ENCODE peak calls at places on chromosomes 1 and 21, in seven cellular contexts. Q is psoas muscle, K is transverse colon, E is mesothelial cell of epicardium, L is GM13976, F is keratinocyte, W is neural progenitor cell. Z is an unnamed sample.

GRCh38 chr1:6459850-6460265 is 6.1 kb downstream of the TNFRSF25 start:
- DNase-seq in K (no peak), L (no peak), E (no peak), F (no peak), Q (no peak), W (peak; percentile 53), Z (no peak)

GRCh38 chr1:209825591-209826433 is 2.0 kb upstream of the UTP25 start:
- DNase-seq in W (no peak), F (no peak), Q (no peak), E (no peak), L (no peak), K (no peak), Z (peak; percentile 75)

GRCh38 chr21:25639167-25639921 is at the start of gene JAM2:
- DNase-seq in F (no peak), W (peak; percentile 75), Q (peak; percentile 64), E (peak; percentile 65), L (peak; percentile 86), K (peak; percentile 33), Z (peak; percentile 13)

GRCh38 chr1:89894210-89894668 is 73.4 kb downstream of the LRRC8D start:
- DNase-seq in W (no peak), E (no peak), L (no peak), Q (no peak), F (no peak), K (no peak), Z (peak; percentile 63)

GRCh38 chr1:234090212-234091064 is 186.0 kb downstream of the SLC35F3 start:
- DNase-seq in W (no peak), F (no peak), Q (no peak), K (no peak), L (no peak), E (no peak), Z (peak; percentile 38)

GRCh38 chr1:41455479-41456271 is 28.8 kb downstream of the EDN2 start:
- DNase-seq in L (no peak), E (no peak), W (no peak), F (no peak), K (peak; percentile 55), Q (no peak), Z (peak; percentile 42)

GRCh38 chr1:223802602-223803001 is 43.1 kb downstream of the TP53BP2 start:
- DNase-seq in K (no peak), L (no peak), W (no peak), F (no peak), E (no peak), Q (no peak), Z (no peak)

GRCh38 chr1:203906932-203907331 is 45.5 kb downstream of the SNRPE start:
- DNase-seq in F (peak; percentile 61), L (no peak), E (no peak), Q (no peak), W (no peak), K (no peak), Z (peak; percentile 99)

GRCh38 chr1:177023249-177023648 is 141.3 kb downstream of the ASTN1 start:
- DNase-seq in Q (no peak), K (no peak), E (no peak), F (no peak), W (no peak), L (no peak), Z (no peak)

GRCh38 chr1:246691622-246692495 is 32.4 kb upstream of the SCCPDH start:
- DNase-seq in E (no peak), L (no peak), F (no peak), W (peak; percentile 14), K (no peak), Q (no peak), Z (no peak)

GRCh38 chr1:95006681-95007080 is 66.1 kb downstream of the ALG14 start:
- DNase-seq in K (no peak), W (no peak), Q (no peak), E (no peak), F (no peak), L (no peak), Z (no peak)

GRCh38 chr21:25370311-25370744 is 237.0 kb downstream of the MRPL39 start:
- DNase-seq in F (peak; percentile 40), L (no peak), Q (no peak), W (no peak), E (no peak), K (no peak), Z (peak; percentile 91)

GRCh38 chr1:231000639-231001038 is 21.7 kb downstream of the ARV1 start:
- DNase-seq in K (no peak), L (no peak), W (no peak), Q (no peak), F (no peak), E (no peak), Z (no peak)

GRCh38 chr1:167057297-167057688 is 32.9 kb downstream of the GPA33 start:
- DNase-seq in Q (no peak), W (peak; percentile 82), E (no peak), F (no peak), L (peak; percentile 59), K (no peak), Z (peak; percentile 67)

GRCh38 chr21:41426656-41427311 is 745 bp downstream of the MX1 start:
- DNase-seq in E (no peak), K (no peak), L (peak; percentile 50), F (no peak), Q (no peak), W (no peak), Z (no peak)

GRCh38 chr1:160097911-160098851 is at the start of gene IGSF8:
- DNase-seq in E (peak; percentile 94), Q (peak; percentile 95), W (peak; percentile 34), L (no peak), K (peak; percentile 95), F (peak; percentile 32), Z (peak; percentile 88)

GRCh38 chr1:160767417-160768294 is 28.3 kb upstream of the LY9 start:
- DNase-seq in L (no peak), W (no peak), K (no peak), F (peak; percentile 82), E (no peak), Q (no peak), Z (peak; percentile 62)

GRCh38 chr1:18682375-18682774 is 51.7 kb downstream of the PAX7 start:
- DNase-seq in K (no peak), Q (no peak), E (no peak), L (no peak), F (no peak), W (no peak), Z (no peak)

GRCh38 chr1:18676431-18676830 is 45.8 kb downstream of the PAX7 start:
- DNase-seq in F (no peak), E (no peak), W (peak; percentile 62), K (no peak), L (no peak), Q (no peak), Z (peak; percentile 9)

GRCh38 chr1:18684306-18684705 is 53.7 kb downstream of the PAX7 start:
- DNase-seq in W (no peak), E (no peak), F (no peak), Q (no peak), K (no peak), L (no peak), Z (no peak)

GRCh38 chr1:18686540-18686939 is 55.9 kb downstream of the PAX7 start:
- DNase-seq in E (no peak), K (no peak), W (no peak), Q (no peak), L (no peak), F (no peak), Z (no peak)

DNA sequence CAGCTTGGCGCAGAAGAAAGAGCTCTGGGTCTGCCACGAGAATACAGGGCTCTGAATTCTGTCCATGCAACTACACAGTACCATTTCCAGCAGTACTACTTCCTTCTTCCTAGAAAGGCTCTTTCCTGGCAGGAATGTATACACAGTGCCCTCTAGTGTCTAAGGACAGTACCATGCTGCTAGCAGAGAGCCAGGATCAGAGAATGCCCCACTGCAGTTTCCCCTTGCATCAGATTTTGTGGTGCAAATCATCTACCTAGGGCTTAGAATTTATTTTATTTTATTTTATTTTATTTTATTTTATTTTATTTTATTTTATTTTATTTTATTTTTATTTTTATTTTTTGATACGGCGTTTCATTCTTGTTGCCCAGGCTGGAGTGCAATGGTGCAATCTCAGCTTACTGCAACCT is 50.8 kb downstream of the PAX7 start:
- DNase-seq in E (no peak), W (peak; percentile 86), K (no peak), F (peak; percentile 23), Q (no peak), L (peak; percentile 79), Z (peak; percentile 83)
- TF ChIP-seq CTCF in E (no peak), W (peak; percentile 81), K (peak; percentile 39), F (peak; percentile 74), Q (peak; percentile 52), L (peak; percentile 51), Z (peak; percentile 79)

DNA sequence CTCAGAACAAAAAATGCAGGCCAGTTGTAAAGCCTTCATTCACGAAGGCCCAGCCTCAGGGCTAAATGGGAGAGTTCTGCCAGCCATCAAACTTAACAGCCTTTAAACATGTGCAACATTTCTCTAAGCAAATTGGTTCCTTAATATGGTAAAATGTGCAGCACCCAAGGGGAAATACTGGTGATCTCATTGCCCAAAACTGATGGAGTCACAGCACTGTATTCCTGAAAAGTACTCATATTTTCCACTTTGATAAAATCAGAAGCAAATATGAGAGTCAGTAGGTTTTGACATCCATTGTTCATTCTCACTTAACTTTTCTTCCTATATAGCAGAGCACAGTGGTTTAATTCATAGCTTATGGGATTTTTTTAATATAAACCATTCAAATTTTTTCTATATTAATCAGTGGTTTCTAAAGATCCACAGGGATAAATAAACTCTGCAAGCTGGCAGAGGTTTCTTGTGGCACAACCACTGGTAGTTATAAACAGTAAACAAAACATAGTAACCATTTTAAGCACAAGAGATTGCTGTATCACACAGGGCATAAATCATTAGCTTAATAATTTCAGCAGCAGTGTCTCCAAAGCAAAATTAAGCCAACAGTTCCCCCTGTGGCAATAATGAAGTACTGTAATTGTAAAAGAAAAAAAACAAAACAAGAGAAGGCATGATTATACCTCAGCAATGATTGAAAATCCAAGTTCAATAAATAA is 106.9 kb upstream of the LYPLAL1 start:
- DNase-seq in E (no peak), Q (no peak), K (no peak), F (no peak), L (no peak), W (no peak), Z (peak; percentile 65)
- TF ChIP-seq CTCF in E (peak; percentile 65), Q (peak; percentile 32), K (no peak), F (peak; percentile 45), L (no peak), W (peak; percentile 58), Z (peak; percentile 90)

GRCh38 chr1:183470961-183471747 is 1.1 kb upstream of the SMG7 start:
- DNase-seq in F (no peak), Q (peak; percentile 84), W (peak; percentile 85), L (peak; percentile 63), K (peak; percentile 70), E (peak; percentile 84), Z (peak; percentile 88)
- TF ChIP-seq CTCF in F (no peak), Q (peak; percentile 4), W (peak; percentile 21), L (peak; percentile 21), K (peak; percentile 27), E (no peak), Z (no peak)

GRCh38 chr1:67700692-67701410 is 15.8 kb downstream of the GADD45A start:
- DNase-seq in F (no peak), L (peak; percentile 50), W (peak; percentile 58), E (no peak), K (no peak), Q (no peak), Z (peak; percentile 50)
- TF ChIP-seq CTCF in F (peak; percentile 21), L (no peak), W (peak; percentile 45), E (no peak), K (no peak), Q (no peak), Z (no peak)

GRCh38 chr1:119896303-119896702 is at the start of gene ADAM30:
- DNase-seq in F (no peak), E (no peak), K (no peak), Q (no peak), W (peak; percentile 13), L (no peak), Z (no peak)
- TF ChIP-seq CTCF in F (peak; percentile 32), E (no peak), K (no peak), Q (no peak), W (peak; percentile 35), L (no peak), Z (no peak)